ENCODE peak calls at places on chromosome 22, in ten cellular contexts. One of them, this sample, is unnamed.
A peak's percentile ranks its signal among the peaks of the same experiment; 100 is the strongest.

GRCh38 chr22:46267431-46268279 is at the start of gene TTC38:
- DNase-seq in germinal center: peak; percentile 81
- DNase-seq in Ammon's horn: peak; percentile 89
- DNase-seq in GM12891: peak; percentile 90
- DNase-seq in ACHN: peak; percentile 74
- DNase-seq in stimulated activated CD8-positive, alpha-beta memory T cell treated with anti-CD3 and anti-CD28 coated beads, Interleukin-12 subunit alpha, Interleukin-12 subunit beta, amount 100 ng/mL, for 4 hours: peak; percentile 42
- DNase-seq in neuronal stem cell: peak; percentile 58
- DNase-seq in skeletal muscle cell: peak; percentile 26
- DNase-seq in GM23248: peak; percentile 87
- DNase-seq in HEK293T: peak; percentile 95
- DNase-seq in this sample: peak; percentile 29

GRCh38 chr22:49883294-49883640 is 29.6 kb downstream of the ZBED4 start:
- DNase-seq in stimulated activated CD8-positive, alpha-beta memory T cell treated with anti-CD3 and anti-CD28 coated beads, Interleukin-12 subunit alpha, Interleukin-12 subunit beta, amount 100 ng/mL, for 4 hours: no peak
- DNase-seq in HEK293T: no peak
- DNase-seq in Ammon's horn: no peak
- DNase-seq in ACHN: no peak
- DNase-seq in skeletal muscle cell: peak; percentile 5
- DNase-seq in neuronal stem cell: no peak
- DNase-seq in germinal center: no peak
- DNase-seq in GM12891: no peak
- DNase-seq in GM23248: peak; percentile 43
- DNase-seq in this sample: no peak

GRCh38 chr22:33271390-33272161 is 213.4 kb upstream of the SYN3 start:
- DNase-seq in HEK293T: no peak
- DNase-seq in ACHN: no peak
- DNase-seq in stimulated activated CD8-positive, alpha-beta memory T cell treated with anti-CD3 and anti-CD28 coated beads, Interleukin-12 subunit alpha, Interleukin-12 subunit beta, amount 100 ng/mL, for 4 hours: no peak
- DNase-seq in GM23248: peak; percentile 14
- DNase-seq in skeletal muscle cell: no peak
- DNase-seq in GM12891: peak; percentile 28
- DNase-seq in germinal center: peak; percentile 68
- DNase-seq in Ammon's horn: peak; percentile 67
- DNase-seq in neuronal stem cell: no peak
- DNase-seq in this sample: no peak

GRCh38 chr22:18954333-18954732 is 18.2 kb upstream of the PRODH start:
- DNase-seq in skeletal muscle cell: peak; percentile 6
- DNase-seq in germinal center: peak; percentile 74
- DNase-seq in ACHN: peak; percentile 49
- DNase-seq in stimulated activated CD8-positive, alpha-beta memory T cell treated with anti-CD3 and anti-CD28 coated beads, Interleukin-12 subunit alpha, Interleukin-12 subunit beta, amount 100 ng/mL, for 4 hours: no peak
- DNase-seq in GM23248: peak; percentile 71
- DNase-seq in HEK293T: peak; percentile 87
- DNase-seq in Ammon's horn: peak; percentile 69
- DNase-seq in GM12891: peak; percentile 83
- DNase-seq in neuronal stem cell: peak; percentile 65
- DNase-seq in this sample: no peak

GRCh38 chr22:17970205-17970708 is 54.1 kb downstream of the MICAL3 start:
- DNase-seq in neuronal stem cell: no peak
- DNase-seq in ACHN: no peak
- DNase-seq in HEK293T: no peak
- DNase-seq in germinal center: no peak
- DNase-seq in GM12891: no peak
- DNase-seq in Ammon's horn: no peak
- DNase-seq in GM23248: no peak
- DNase-seq in stimulated activated CD8-positive, alpha-beta memory T cell treated with anti-CD3 and anti-CD28 coated beads, Interleukin-12 subunit alpha, Interleukin-12 subunit beta, amount 100 ng/mL, for 4 hours: no peak
- DNase-seq in skeletal muscle cell: no peak
- DNase-seq in this sample: no peak

GRCh38 chr22:50314455-50315288 is 7.2 kb upstream of the PLXNB2 start:
- DNase-seq in ACHN: no peak
- DNase-seq in GM12891: peak; percentile 86
- DNase-seq in skeletal muscle cell: no peak
- DNase-seq in neuronal stem cell: no peak
- DNase-seq in germinal center: peak; percentile 73
- DNase-seq in HEK293T: no peak
- DNase-seq in GM23248: no peak
- DNase-seq in Ammon's horn: peak; percentile 46
- DNase-seq in stimulated activated CD8-positive, alpha-beta memory T cell treated with anti-CD3 and anti-CD28 coated beads, Interleukin-12 subunit alpha, Interleukin-12 subunit beta, amount 100 ng/mL, for 4 hours: peak; percentile 58
- DNase-seq in this sample: peak; percentile 60

GRCh38 chr22:41910050-41910598 is 4.8 kb downstream of the SHISA8 start:
- DNase-seq in GM23248: peak; percentile 29
- DNase-seq in HEK293T: no peak
- DNase-seq in GM12891: no peak
- DNase-seq in neuronal stem cell: no peak
- DNase-seq in Ammon's horn: no peak
- DNase-seq in germinal center: peak; percentile 43
- DNase-seq in ACHN: no peak
- DNase-seq in skeletal muscle cell: no peak
- DNase-seq in stimulated activated CD8-positive, alpha-beta memory T cell treated with anti-CD3 and anti-CD28 coated beads, Interleukin-12 subunit alpha, Interleukin-12 subunit beta, amount 100 ng/mL, for 4 hours: no peak
- DNase-seq in this sample: no peak

GRCh38 chr22:50605349-50606074 is 4.9 kb downstream of the MAPK8IP2 start:
- DNase-seq in stimulated activated CD8-positive, alpha-beta memory T cell treated with anti-CD3 and anti-CD28 coated beads, Interleukin-12 subunit alpha, Interleukin-12 subunit beta, amount 100 ng/mL, for 4 hours: no peak
- DNase-seq in ACHN: no peak
- DNase-seq in Ammon's horn: no peak
- DNase-seq in skeletal muscle cell: no peak
- DNase-seq in HEK293T: no peak
- DNase-seq in germinal center: no peak
- DNase-seq in GM23248: no peak
- DNase-seq in GM12891: no peak
- DNase-seq in neuronal stem cell: no peak
- DNase-seq in this sample: no peak

GRCh38 chr22:28116261-28116673 is 197.2 kb upstream of the PITPNB start:
- DNase-seq in germinal center: no peak
- DNase-seq in GM23248: peak; percentile 97
- DNase-seq in GM12891: no peak
- DNase-seq in HEK293T: no peak
- DNase-seq in stimulated activated CD8-positive, alpha-beta memory T cell treated with anti-CD3 and anti-CD28 coated beads, Interleukin-12 subunit alpha, Interleukin-12 subunit beta, amount 100 ng/mL, for 4 hours: no peak
- DNase-seq in ACHN: peak; percentile 53
- DNase-seq in skeletal muscle cell: peak; percentile 72
- DNase-seq in Ammon's horn: peak; percentile 15
- DNase-seq in neuronal stem cell: no peak
- DNase-seq in this sample: no peak

GRCh38 chr22:27220349-27220748 is 563.0 kb downstream of the MIAT start:
- DNase-seq in germinal center: no peak
- DNase-seq in ACHN: peak; percentile 80
- DNase-seq in stimulated activated CD8-positive, alpha-beta memory T cell treated with anti-CD3 and anti-CD28 coated beads, Interleukin-12 subunit alpha, Interleukin-12 subunit beta, amount 100 ng/mL, for 4 hours: no peak
- DNase-seq in HEK293T: no peak
- DNase-seq in neuronal stem cell: no peak
- DNase-seq in skeletal muscle cell: peak; percentile 60
- DNase-seq in GM12891: no peak
- DNase-seq in Ammon's horn: peak; percentile 20
- DNase-seq in GM23248: peak; percentile 94
- DNase-seq in this sample: no peak

GRCh38 chr22:18952022-18952421 is 15.9 kb upstream of the PRODH start:
- DNase-seq in skeletal muscle cell: no peak
- DNase-seq in HEK293T: no peak
- DNase-seq in ACHN: no peak
- DNase-seq in neuronal stem cell: no peak
- DNase-seq in stimulated activated CD8-positive, alpha-beta memory T cell treated with anti-CD3 and anti-CD28 coated beads, Interleukin-12 subunit alpha, Interleukin-12 subunit beta, amount 100 ng/mL, for 4 hours: no peak
- DNase-seq in Ammon's horn: no peak
- DNase-seq in GM12891: no peak
- DNase-seq in GM23248: no peak
- DNase-seq in germinal center: no peak
- DNase-seq in this sample: no peak

GRCh38 chr22:19891350-19892248 is 36.9 kb upstream of the GNB1L start:
- DNase-seq in HEK293T: no peak
- DNase-seq in ACHN: peak; percentile 47
- DNase-seq in germinal center: peak; percentile 84
- DNase-seq in skeletal muscle cell: peak; percentile 62
- DNase-seq in GM12891: peak; percentile 90
- DNase-seq in stimulated activated CD8-positive, alpha-beta memory T cell treated with anti-CD3 and anti-CD28 coated beads, Interleukin-12 subunit alpha, Interleukin-12 subunit beta, amount 100 ng/mL, for 4 hours: peak; percentile 69
- DNase-seq in GM23248: peak; percentile 92
- DNase-seq in neuronal stem cell: peak; percentile 71
- DNase-seq in Ammon's horn: no peak
- DNase-seq in this sample: peak; percentile 66

GRCh38 chr22:20486229-20486628 is 9.4 kb downstream of the KLHL22 start:
- DNase-seq in GM23248: peak; percentile 45
- DNase-seq in skeletal muscle cell: no peak
- DNase-seq in neuronal stem cell: no peak
- DNase-seq in germinal center: no peak
- DNase-seq in Ammon's horn: no peak
- DNase-seq in HEK293T: no peak
- DNase-seq in stimulated activated CD8-positive, alpha-beta memory T cell treated with anti-CD3 and anti-CD28 coated beads, Interleukin-12 subunit alpha, Interleukin-12 subunit beta, amount 100 ng/mL, for 4 hours: no peak
- DNase-seq in GM12891: no peak
- DNase-seq in ACHN: no peak
- DNase-seq in this sample: no peak

GRCh38 chr22:39135092-39135896 is 17.2 kb downstream of the CBX7 start:
- DNase-seq in skeletal muscle cell: no peak
- DNase-seq in HEK293T: peak; percentile 70
- DNase-seq in GM23248: peak; percentile 45
- DNase-seq in ACHN: peak; percentile 48
- DNase-seq in Ammon's horn: no peak
- DNase-seq in stimulated activated CD8-positive, alpha-beta memory T cell treated with anti-CD3 and anti-CD28 coated beads, Interleukin-12 subunit alpha, Interleukin-12 subunit beta, amount 100 ng/mL, for 4 hours: no peak
- DNase-seq in GM12891: peak; percentile 81
- DNase-seq in neuronal stem cell: no peak
- DNase-seq in germinal center: peak; percentile 65
- DNase-seq in this sample: no peak

GRCh38 chr22:39661842-39662676 is 91.5 kb downstream of the CACNA1I start:
- DNase-seq in germinal center: peak; percentile 67
- DNase-seq in GM23248: no peak
- DNase-seq in neuronal stem cell: no peak
- DNase-seq in Ammon's horn: no peak
- DNase-seq in GM12891: no peak
- DNase-seq in ACHN: no peak
- DNase-seq in skeletal muscle cell: no peak
- DNase-seq in stimulated activated CD8-positive, alpha-beta memory T cell treated with anti-CD3 and anti-CD28 coated beads, Interleukin-12 subunit alpha, Interleukin-12 subunit beta, amount 100 ng/mL, for 4 hours: peak; percentile 39
- DNase-seq in HEK293T: no peak
- DNase-seq in this sample: peak; percentile 21

GRCh38 chr22:47219789-47220188 is 457.3 kb downstream of the TBC1D22A start:
- DNase-seq in GM23248: no peak
- DNase-seq in Ammon's horn: no peak
- DNase-seq in germinal center: no peak
- DNase-seq in HEK293T: no peak
- DNase-seq in ACHN: no peak
- DNase-seq in stimulated activated CD8-positive, alpha-beta memory T cell treated with anti-CD3 and anti-CD28 coated beads, Interleukin-12 subunit alpha, Interleukin-12 subunit beta, amount 100 ng/mL, for 4 hours: no peak
- DNase-seq in skeletal muscle cell: no peak
- DNase-seq in GM12891: no peak
- DNase-seq in neuronal stem cell: no peak
- DNase-seq in this sample: no peak

GRCh38 chr22:36320553-36320952 is 67.2 kb downstream of the MYH9 start:
- DNase-seq in ACHN: no peak
- DNase-seq in GM12891: no peak
- DNase-seq in skeletal muscle cell: no peak
- DNase-seq in HEK293T: no peak
- DNase-seq in Ammon's horn: no peak
- DNase-seq in stimulated activated CD8-positive, alpha-beta memory T cell treated with anti-CD3 and anti-CD28 coated beads, Interleukin-12 subunit alpha, Interleukin-12 subunit beta, amount 100 ng/mL, for 4 hours: no peak
- DNase-seq in neuronal stem cell: no peak
- DNase-seq in GM23248: no peak
- DNase-seq in germinal center: no peak
- DNase-seq in this sample: no peak

GRCh38 chr22:30198152-30198845 is 48.3 kb downstream of the LIF start:
- DNase-seq in HEK293T: no peak
- DNase-seq in neuronal stem cell: no peak
- DNase-seq in GM12891: no peak
- DNase-seq in skeletal muscle cell: no peak
- DNase-seq in ACHN: no peak
- DNase-seq in stimulated activated CD8-positive, alpha-beta memory T cell treated with anti-CD3 and anti-CD28 coated beads, Interleukin-12 subunit alpha, Interleukin-12 subunit beta, amount 100 ng/mL, for 4 hours: no peak
- DNase-seq in germinal center: no peak
- DNase-seq in GM23248: peak; percentile 20
- DNase-seq in Ammon's horn: no peak
- DNase-seq in this sample: no peak

GRCh38 chr22:36740716-36741115 is 35.2 kb downstream of the IFT27 start:
- DNase-seq in GM23248: no peak
- DNase-seq in GM12891: no peak
- DNase-seq in Ammon's horn: no peak
- DNase-seq in skeletal muscle cell: no peak
- DNase-seq in germinal center: no peak
- DNase-seq in stimulated activated CD8-positive, alpha-beta memory T cell treated with anti-CD3 and anti-CD28 coated beads, Interleukin-12 subunit alpha, Interleukin-12 subunit beta, amount 100 ng/mL, for 4 hours: no peak
- DNase-seq in neuronal stem cell: no peak
- DNase-seq in HEK293T: no peak
- DNase-seq in ACHN: no peak
- DNase-seq in this sample: no peak

GRCh38 chr22:48738204-48738980 is 1089.3 kb downstream of the BRD1 start:
- DNase-seq in skeletal muscle cell: no peak
- DNase-seq in GM23248: no peak
- DNase-seq in stimulated activated CD8-positive, alpha-beta memory T cell treated with anti-CD3 and anti-CD28 coated beads, Interleukin-12 subunit alpha, Interleukin-12 subunit beta, amount 100 ng/mL, for 4 hours: no peak
- DNase-seq in Ammon's horn: no peak
- DNase-seq in HEK293T: no peak
- DNase-seq in germinal center: no peak
- DNase-seq in neuronal stem cell: no peak
- DNase-seq in GM12891: no peak
- DNase-seq in ACHN: no peak
- DNase-seq in this sample: no peak

GRCh38 chr22:38314992-38315800 is 2.0 kb downstream of the CSNK1E start:
- DNase-seq in HEK293T: no peak
- DNase-seq in Ammon's horn: peak; percentile 51
- DNase-seq in ACHN: no peak
- DNase-seq in neuronal stem cell: no peak
- DNase-seq in stimulated activated CD8-positive, alpha-beta memory T cell treated with anti-CD3 and anti-CD28 coated beads, Interleukin-12 subunit alpha, Interleukin-12 subunit beta, amount 100 ng/mL, for 4 hours: no peak
- DNase-seq in GM23248: peak; percentile 61
- DNase-seq in skeletal muscle cell: no peak
- DNase-seq in germinal center: peak; percentile 59
- DNase-seq in GM12891: no peak
- DNase-seq in this sample: peak; percentile 24

GRCh38 chr22:20034143-20034542 is 13.2 kb downstream of the TANGO2 start:
- DNase-seq in skeletal muscle cell: no peak
- DNase-seq in GM23248: peak; percentile 9
- DNase-seq in Ammon's horn: no peak
- DNase-seq in germinal center: peak; percentile 50
- DNase-seq in ACHN: no peak
- DNase-seq in HEK293T: no peak
- DNase-seq in neuronal stem cell: no peak
- DNase-seq in stimulated activated CD8-positive, alpha-beta memory T cell treated with anti-CD3 and anti-CD28 coated beads, Interleukin-12 subunit alpha, Interleukin-12 subunit beta, amount 100 ng/mL, for 4 hours: no peak
- DNase-seq in GM12891: no peak
- DNase-seq in this sample: no peak

GRCh38 chr22:31228425-31228824 is 16.3 kb downstream of the LIMK2 start:
- DNase-seq in ACHN: no peak
- DNase-seq in Ammon's horn: no peak
- DNase-seq in stimulated activated CD8-positive, alpha-beta memory T cell treated with anti-CD3 and anti-CD28 coated beads, Interleukin-12 subunit alpha, Interleukin-12 subunit beta, amount 100 ng/mL, for 4 hours: no peak
- DNase-seq in GM23248: no peak
- DNase-seq in GM12891: no peak
- DNase-seq in HEK293T: no peak
- DNase-seq in germinal center: no peak
- DNase-seq in neuronal stem cell: no peak
- DNase-seq in skeletal muscle cell: no peak
- DNase-seq in this sample: no peak

GRCh38 chr22:30235687-30236170 is 10.8 kb downstream of the LIF start:
- DNase-seq in GM12891: no peak
- DNase-seq in HEK293T: no peak
- DNase-seq in germinal center: no peak
- DNase-seq in skeletal muscle cell: peak; percentile 78
- DNase-seq in ACHN: peak; percentile 97
- DNase-seq in Ammon's horn: no peak
- DNase-seq in neuronal stem cell: no peak
- DNase-seq in stimulated activated CD8-positive, alpha-beta memory T cell treated with anti-CD3 and anti-CD28 coated beads, Interleukin-12 subunit alpha, Interleukin-12 subunit beta, amount 100 ng/mL, for 4 hours: no peak
- DNase-seq in GM23248: peak; percentile 48
- DNase-seq in this sample: peak; percentile 31

GRCh38 chr22:45568213-45568612 is 65.5 kb downstream of the FBLN1 start:
- DNase-seq in HEK293T: no peak
- DNase-seq in neuronal stem cell: no peak
- DNase-seq in GM12891: no peak
- DNase-seq in skeletal muscle cell: no peak
- DNase-seq in Ammon's horn: no peak
- DNase-seq in stimulated activated CD8-positive, alpha-beta memory T cell treated with anti-CD3 and anti-CD28 coated beads, Interleukin-12 subunit alpha, Interleukin-12 subunit beta, amount 100 ng/mL, for 4 hours: no peak
- DNase-seq in ACHN: no peak
- DNase-seq in GM23248: no peak
- DNase-seq in germinal center: no peak
- DNase-seq in this sample: no peak

GRCh38 chr22:33274214-33274828 is 216.1 kb upstream of the SYN3 start:
- DNase-seq in GM23248: peak; percentile 36
- DNase-seq in stimulated activated CD8-positive, alpha-beta memory T cell treated with anti-CD3 and anti-CD28 coated beads, Interleukin-12 subunit alpha, Interleukin-12 subunit beta, amount 100 ng/mL, for 4 hours: no peak
- DNase-seq in ACHN: peak; percentile 28
- DNase-seq in GM12891: peak; percentile 44
- DNase-seq in germinal center: peak; percentile 63
- DNase-seq in skeletal muscle cell: no peak
- DNase-seq in HEK293T: peak; percentile 55
- DNase-seq in neuronal stem cell: no peak
- DNase-seq in Ammon's horn: no peak
- DNase-seq in this sample: no peak

GRCh38 chr22:30234786-30235470 is 11.6 kb downstream of the LIF start:
- DNase-seq in stimulated activated CD8-positive, alpha-beta memory T cell treated with anti-CD3 and anti-CD28 coated beads, Interleukin-12 subunit alpha, Interleukin-12 subunit beta, amount 100 ng/mL, for 4 hours: no peak
- DNase-seq in germinal center: no peak
- DNase-seq in HEK293T: no peak
- DNase-seq in GM12891: no peak
- DNase-seq in skeletal muscle cell: peak; percentile 80
- DNase-seq in Ammon's horn: no peak
- DNase-seq in GM23248: no peak
- DNase-seq in ACHN: peak; percentile 32
- DNase-seq in neuronal stem cell: no peak
- DNase-seq in this sample: no peak

GRCh38 chr22:41334215-41334614 is 32.9 kb downstream of the ZC3H7B start:
- DNase-seq in skeletal muscle cell: no peak
- DNase-seq in GM12891: no peak
- DNase-seq in HEK293T: no peak
- DNase-seq in neuronal stem cell: no peak
- DNase-seq in ACHN: no peak
- DNase-seq in Ammon's horn: no peak
- DNase-seq in stimulated activated CD8-positive, alpha-beta memory T cell treated with anti-CD3 and anti-CD28 coated beads, Interleukin-12 subunit alpha, Interleukin-12 subunit beta, amount 100 ng/mL, for 4 hours: no peak
- DNase-seq in germinal center: no peak
- DNase-seq in GM23248: no peak
- DNase-seq in this sample: no peak